ENCODE peak calls at places on chromosomes 1 and 21, in nine cellular contexts. R is NCI-H345; Z is RWPE1; L is activated naive CD4-positive, alpha-beta T cell treated with Interleukin-2 at 50 U/mL for 16 hours; M is ureter; E is HTR-8/SVneo; B is glutamatergic neuron; S is body of pancreas; V is fibroblast of gingiva. A is an unnamed sample.

GRCh38 chr1:94022471-94023189 is 98.3 kb downstream of the ABCA4 start:
- DNase-seq in L (no peak), R (peak; percentile 18), S (no peak), Z (no peak), M (no peak), E (no peak), B (no peak), V (peak; percentile 78), A (no peak)

GRCh38 chr1:47843059-47843458 is 154.1 kb downstream of the TRABD2B start:
- DNase-seq in Z (no peak), B (no peak), S (no peak), V (no peak), R (no peak), E (no peak), M (no peak), L (no peak), A (no peak)

GRCh38 chr1:244054924-244055263 is 3.8 kb downstream of the ZBTB18 start:
- DNase-seq in E (no peak), B (no peak), V (no peak), M (peak; percentile 35), Z (no peak), R (no peak), S (no peak), L (no peak), A (no peak)

GRCh38 chr1:41665962-41666917 is 181.8 kb upstream of the EDN2 start:
- DNase-seq in V (no peak), E (no peak), S (no peak), B (no peak), L (no peak), M (no peak), R (peak; percentile 40), Z (no peak), A (no peak)

GRCh38 chr21:23045955-23046354 is 2047.7 kb downstream of the NCAM2 start:
- DNase-seq in R (no peak), M (no peak), B (no peak), E (no peak), L (no peak), Z (no peak), S (no peak), V (no peak), A (no peak)

GRCh38 chr1:76238094-76238551 is 163.6 kb downstream of the ST6GALNAC3 start:
- DNase-seq in B (no peak), Z (no peak), E (peak; percentile 12), V (no peak), M (no peak), L (no peak), R (no peak), S (no peak), A (no peak)

GRCh38 chr21:35178812-35179211 is 129.7 kb upstream of the RUNX1 start:
- DNase-seq in E (no peak), M (no peak), V (peak; percentile 57), Z (peak; percentile 37), L (no peak), B (no peak), R (no peak), S (no peak), A (no peak)

GRCh38 chr1:205917466-205918248 is 25.6 kb downstream of the SLC26A9 start:
- DNase-seq in R (no peak), E (no peak), V (no peak), B (no peak), Z (no peak), L (no peak), M (no peak), S (peak; percentile 48), A (no peak)

GRCh38 chr1:204257446-204257845 is 43.7 kb upstream of the GOLT1A start:
- DNase-seq in E (no peak), R (no peak), B (no peak), S (no peak), V (no peak), L (no peak), Z (no peak), M (no peak), A (no peak)

GRCh38 chr1:115982399-115982798 is 6.1 kb downstream of the SLC22A15 start:
- DNase-seq in B (no peak), R (no peak), S (no peak), L (no peak), E (no peak), Z (no peak), V (no peak), M (no peak), A (no peak)

GRCh38 chr1:114345930-114346479 is 165.0 kb downstream of the TRIM33 start:
- DNase-seq in B (peak; percentile 30), E (no peak), V (no peak), S (peak; percentile 13), M (no peak), Z (peak; percentile 38), R (peak; percentile 19), L (peak; percentile 6), A (peak; percentile 22)

GRCh38 chr1:211874521-211875347 is 44.2 kb upstream of the LPGAT1 start:
- DNase-seq in R (no peak), V (no peak), E (no peak), Z (no peak), S (no peak), L (no peak), M (no peak), B (no peak), A (no peak)

GRCh38 chr1:39034114-39034654 is 8.0 kb downstream of the NDUFS5 start:
- DNase-seq in R (no peak), S (no peak), B (no peak), E (no peak), Z (no peak), V (no peak), L (no peak), M (no peak), A (no peak)

GRCh38 chr1:54671985-54672608 is 30.5 kb downstream of the MROH7 start:
- DNase-seq in M (peak; percentile 45), Z (peak; percentile 57), R (peak; percentile 29), S (peak; percentile 56), E (peak; percentile 38), B (peak; percentile 78), L (peak; percentile 73), V (peak; percentile 14), A (peak; percentile 74)

GRCh38 chr1:116433283-116434257 is 60.5 kb downstream of the ATP1A1 start:
- DNase-seq in S (peak; percentile 84), Z (no peak), V (peak; percentile 51), L (no peak), B (no peak), E (no peak), R (peak; percentile 21), M (no peak), A (no peak)

GRCh38 chr1:240242601-240243144 is 151.0 kb downstream of the FMN2 start:
- DNase-seq in Z (peak; percentile 50), B (no peak), M (no peak), V (peak; percentile 73), L (no peak), R (no peak), E (peak; percentile 66), S (no peak), A (no peak)

GRCh38 chr1:167455786-167456446 is 62.4 kb downstream of the CD247 start:
- DNase-seq in Z (no peak), E (no peak), R (no peak), L (peak; percentile 54), M (no peak), S (peak; percentile 27), B (no peak), V (peak; percentile 12), A (no peak)

GRCh38 chr1:156388814-156389137 is 19.8 kb downstream of the RHBG start:
- DNase-seq in Z (no peak), S (no peak), R (no peak), L (no peak), E (no peak), V (no peak), M (no peak), B (no peak), A (no peak)

GRCh38 chr1:192635041-192635440 is 906 bp upstream of the RGS13 start:
- DNase-seq in V (no peak), R (no peak), L (no peak), M (no peak), B (no peak), S (no peak), Z (no peak), E (no peak), A (no peak)

GRCh38 chr1:232271991-232272589 is 357.8 kb downstream of the SIPA1L2 start:
- DNase-seq in S (no peak), E (no peak), V (no peak), R (no peak), Z (no peak), L (no peak), B (peak; percentile 31), M (no peak), A (no peak)

GRCh38 chr1:219555031-219555667 is 57.8 kb downstream of the ZC3H11B start:
- DNase-seq in S (no peak), E (no peak), B (no peak), L (no peak), R (peak; percentile 58), Z (peak; percentile 75), V (peak; percentile 65), M (no peak), A (no peak)

GRCh38 chr1:97069312-97069711 is 347.7 kb downstream of the PTBP2 start:
- DNase-seq in M (no peak), B (no peak), E (no peak), V (no peak), S (no peak), Z (no peak), R (no peak), L (no peak), A (no peak)

GRCh38 chr21:45444385-45444784 is 39.4 kb downstream of the COL18A1 start:
- DNase-seq in V (no peak), L (no peak), Z (no peak), R (no peak), B (no peak), E (no peak), S (no peak), M (no peak), A (no peak)